ENCODE peak calls at places on chromosomes 12 and 14, in eight cellular contexts. M is stomach, W is tibial artery, I is cardiac muscle cell, V is thyroid gland, S is tibial nerve, U is heart right ventricle, H is mammary epithelial cell. Q is an unnamed sample.

GRCh38 chr14:71626281-71626835 is 305.9 kb upstream of the RGS6 start:
- DNase-seq in M (no peak), W (no peak), I (peak; percentile 44), V (no peak), S (no peak), U (no peak), H (no peak), Q (no peak)

GRCh38 chr12:68240079-68240478 is 13.3 kb downstream of the IL22 start:
- DNase-seq in M (no peak), W (peak; percentile 48), I (peak; percentile 82), V (no peak), S (no peak), U (no peak), H (peak; percentile 80), Q (peak; percentile 76)

GRCh38 chr12:79397609-79398008 is 293.2 kb downstream of the PAWR start:
- DNase-seq in M (no peak), W (no peak), I (no peak), V (no peak), S (no peak), U (no peak), H (no peak), Q (no peak)

GRCh38 chr14:36655963-36656768 is 5.5 kb upstream of the PAX9 start:
- DNase-seq in M (no peak), W (no peak), I (no peak), V (peak; percentile 57), S (no peak), U (no peak), H (no peak), Q (peak; percentile 20)

GRCh38 chr14:65042731-65043372 is 56.2 kb downstream of the FNTB start:
- DNase-seq in M (peak; percentile 24), W (no peak), I (no peak), V (no peak), S (no peak), U (no peak), H (no peak), Q (no peak)

GRCh38 chr12:131085816-131086591 is 132.3 kb downstream of the ADGRD1 start:
- DNase-seq in M (peak; percentile 11), W (peak; percentile 16), I (no peak), V (peak; percentile 1), S (no peak), U (no peak), H (no peak), Q (no peak)

GRCh38 chr12:82517027-82517426 is 158.7 kb downstream of the METTL25 start:
- DNase-seq in M (no peak), W (no peak), I (peak; percentile 21), V (no peak), S (no peak), U (no peak), H (peak; percentile 14), Q (peak; percentile 13)

GRCh38 chr12:25648460-25648859 is 95.4 kb upstream of the LMNTD1 start:
- DNase-seq in M (no peak), W (peak; percentile 31), I (peak; percentile 68), V (peak; percentile 50), S (no peak), U (peak; percentile 31), H (peak; percentile 78), Q (no peak)

GRCh38 chr12:28164644-28165313 is 25.5 kb upstream of the CCDC91 start:
- DNase-seq in M (no peak), W (no peak), I (no peak), V (no peak), S (no peak), U (no peak), H (peak; percentile 17), Q (peak; percentile 49)

GRCh38 chr12:32502693-32503510 is 103.5 kb downstream of the FGD4 start:
- DNase-seq in M (no peak), W (peak; percentile 58), I (peak; percentile 91), V (peak; percentile 46), S (peak; percentile 71), U (no peak), H (peak; percentile 51), Q (no peak)

GRCh38 chr12:99981639-99982190 is 3.0 kb downstream of the ANKS1B start:
- DNase-seq in M (no peak), W (no peak), I (no peak), V (no peak), S (no peak), U (no peak), H (no peak), Q (no peak)

GRCh38 chr12:64663019-64663418 is 52.7 kb downstream of the RASSF3 start:
- DNase-seq in M (no peak), W (no peak), I (no peak), V (no peak), S (no peak), U (no peak), H (peak; percentile 48), Q (no peak)

GRCh38 chr14:101118746-101119610 is 215.5 kb upstream of the RTL1 start:
- DNase-seq in M (peak; percentile 17), W (peak; percentile 10), I (no peak), V (no peak), S (peak; percentile 25), U (no peak), H (no peak), Q (no peak)

GRCh38 chr12:107131832-107132616 is 38.7 kb upstream of the CRY1 start:
- DNase-seq in M (no peak), W (no peak), I (peak; percentile 71), V (peak; percentile 15), S (peak; percentile 60), U (peak; percentile 14), H (peak; percentile 53), Q (peak; percentile 64)

GRCh38 chr12:1698638-1699214 is 7.9 kb downstream of the ADIPOR2 start:
- DNase-seq in M (peak; percentile 46), W (no peak), I (no peak), V (no peak), S (no peak), U (no peak), H (no peak), Q (peak; percentile 65)

GRCh38 chr12:25054076-25054782 is 105.3 kb upstream of the BCAT1 start:
- DNase-seq in M (no peak), W (no peak), I (no peak), V (no peak), S (no peak), U (no peak), H (peak; percentile 81), Q (no peak)

GRCh38 chr12:47997321-47997720 is 7.0 kb downstream of the COL2A1 start:
- DNase-seq in M (peak; percentile 51), W (no peak), I (no peak), V (no peak), S (no peak), U (no peak), H (peak; percentile 20), Q (no peak)

GRCh38 chr14:90785474-90785873 is 30.8 kb downstream of the TTC7B start:
- DNase-seq in M (peak; percentile 46), W (peak; percentile 42), I (peak; percentile 78), V (peak; percentile 20), S (no peak), U (no peak), H (no peak), Q (no peak)

GRCh38 chr14:85947461-85947860 is 417.5 kb downstream of the FLRT2 start:
- DNase-seq in M (no peak), W (no peak), I (no peak), V (no peak), S (no peak), U (no peak), H (no peak), Q (no peak)
- H3K27me3 ChIP-seq in M (no peaks in the 10 kb centered on the region), W (no peaks in the 10 kb centered on the region), I (no peaks in the 10 kb centered on the region), V (no peaks in the 10 kb centered on the region), S (no peaks in the 10 kb centered on the region), U (no peaks in the 10 kb centered on the region), H (no peaks in the 10 kb centered on the region), Q (no peaks in the 10 kb centered on the region)

GRCh38 chr12:75650100-75650499 is 138.7 kb upstream of the KRR1 start:
- DNase-seq in M (no peak), W (no peak), I (no peak), V (no peak), S (no peak), U (no peak), H (no peak), Q (no peak)
- H3K4me1 ChIP-seq in M (no peaks in the 10 kb centered on the region), W (peaks cover 18% of the 10 kb centered on the region), I (peaks cover 6% of the 10 kb centered on the region), V (no peaks in the 10 kb centered on the region), S (no peaks in the 10 kb centered on the region), U (no peaks in the 10 kb centered on the region), H (peaks cover 30% of the 10 kb centered on the region), Q (no peaks in the 10 kb centered on the region)

DNA sequence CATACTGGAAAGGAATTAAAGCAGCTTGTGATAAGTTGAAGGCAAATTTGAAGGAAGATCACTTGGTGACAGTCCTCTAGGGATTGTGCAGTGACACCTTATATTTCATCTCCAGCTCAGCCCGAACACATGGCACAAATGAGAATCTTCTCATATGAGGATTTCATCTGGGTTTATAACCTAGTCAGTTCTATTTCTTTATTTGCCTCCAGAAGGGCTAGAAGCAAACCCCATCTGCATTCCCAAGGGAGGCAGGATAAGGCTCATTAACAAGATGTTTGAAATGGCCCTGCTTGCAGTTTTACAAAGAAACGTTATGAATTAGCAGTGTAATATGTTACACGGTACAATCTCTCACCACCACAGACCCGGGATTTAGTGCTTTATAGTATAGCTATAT is 90.7 kb upstream of the KRR1 start:
- DNase-seq in M (no peak), W (no peak), I (no peak), V (no peak), S (no peak), U (no peak), H (no peak), Q (no peak)
- H3K4me3 ChIP-seq in M (no peak overlapping the region), W (no peak overlapping the region), I (no peak overlapping the region), V (no peak overlapping the region), S (no peak overlapping the region), U (no peak overlapping the region), H (no peak overlapping the region), Q (no peak overlapping the region)

GRCh38 chr12:12891646-12892355 is 439 bp downstream of the GPRC5A start:
- DNase-seq in M (no peak), W (no peak), I (no peak), V (peak; percentile 48), S (no peak), U (no peak), H (no peak), Q (peak; percentile 52)

GRCh38 chr12:12890492-12890814 is 909 bp upstream of the GPRC5A start:
- DNase-seq in M (peak; percentile 54), W (no peak), I (peak; percentile 43), V (peak; percentile 83), S (no peak), U (no peak), H (no peak), Q (no peak)

GRCh38 chr12:12890815-12891645 is at the start of gene GPRC5A:
- DNase-seq in M (peak; percentile 87), W (peak; percentile 95), I (peak; percentile 95), V (peak; percentile 98), S (peak; percentile 79), U (peak; percentile 78), H (peak; percentile 99), Q (peak; percentile 96)

GRCh38 chr12:12893438-12893837 is 2.1 kb downstream of the GPRC5A start:
- DNase-seq in M (no peak), W (no peak), I (no peak), V (no peak), S (no peak), U (no peak), H (no peak), Q (no peak)

DNA sequence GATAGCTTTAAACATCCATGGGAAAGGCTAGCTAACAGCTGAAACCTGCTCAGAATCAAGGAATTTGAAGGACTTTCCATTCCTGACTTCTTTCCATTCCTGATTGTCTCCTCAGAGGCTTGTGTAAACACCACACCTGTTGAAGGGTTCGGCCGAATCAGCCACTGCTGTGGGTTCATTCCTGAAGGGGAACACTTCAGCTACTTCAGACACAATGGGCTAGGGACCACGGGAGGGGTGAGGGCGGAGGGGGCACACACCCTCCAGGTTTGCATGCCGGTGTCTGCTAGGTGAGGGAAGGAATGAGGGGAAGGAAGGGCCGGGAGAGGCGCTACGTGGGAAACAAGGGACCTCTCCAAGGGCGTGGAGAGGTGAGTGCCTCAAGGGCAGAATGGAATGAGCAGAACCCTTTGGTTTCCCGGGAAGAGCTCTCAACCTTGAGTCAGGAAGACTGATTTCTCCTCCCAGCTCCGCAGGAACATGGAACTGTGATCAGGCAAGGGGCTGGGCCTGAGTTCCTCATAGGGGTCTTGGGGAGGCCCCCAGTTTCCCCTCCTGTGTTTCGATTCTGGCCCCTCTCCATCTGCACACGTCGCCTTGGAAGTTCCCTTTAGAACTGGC is 1.4 kb downstream of the GPRC5A start:
- DNase-seq in M (no peak), W (no peak), I (no peak), V (peak; percentile 91), S (no peak), U (no peak), H (no peak), Q (peak; percentile 60)
- H3K27me3 ChIP-seq in M (no peaks in the 10 kb centered on the region), W (no peaks in the 10 kb centered on the region), I (peaks cover 29% of the 10 kb centered on the region), V (no peaks in the 10 kb centered on the region), S (no peaks in the 10 kb centered on the region), U (no peaks in the 10 kb centered on the region), H (no peaks in the 10 kb centered on the region), Q (no peaks in the 10 kb centered on the region)